ENCODE peak calls at places on chromosomes 1 and 21, in eight cellular contexts. B is hepatocyte, Q is esophagus squamous epithelium, Y is T-helper 1 cell, H is neural crest cell, D is NCI-H345, Z is T-helper 2 cell, R is C1 segment of cervical spinal cord. M is an unnamed sample.

GRCh38 chr1:95006681-95007080 is 66.1 kb downstream of the ALG14 start:
- DNase-seq in Y (no peak), R (no peak), Z (no peak), H (no peak), Q (no peak), D (no peak), B (no peak), M (no peak)

GRCh38 chr1:56922070-56922469 is 43.7 kb downstream of the C8B start:
- DNase-seq in D (no peak), B (no peak), R (no peak), Y (no peak), Q (no peak), H (no peak), Z (no peak), M (no peak)

GRCh38 chr1:202376247-202376646 is 27.7 kb downstream of the PPP1R12B start:
- DNase-seq in D (no peak), B (no peak), Y (no peak), R (no peak), Q (no peak), Z (no peak), H (no peak), M (no peak)

GRCh38 chr1:47986741-47987140 is 10.4 kb downstream of the TRABD2B start:
- DNase-seq in B (peak; percentile 47), Z (no peak), H (no peak), Q (no peak), D (no peak), Y (no peak), R (no peak), M (no peak)

GRCh38 chr1:40143891-40144575 is 17.2 kb upstream of the RLF start:
- DNase-seq in Q (no peak), D (peak; percentile 73), Y (no peak), Z (peak; percentile 28), B (peak; percentile 86), H (peak; percentile 60), R (peak; percentile 33), M (peak; percentile 36)

GRCh38 chr1:44489481-44489880 is 84.4 kb downstream of the RNF220 start:
- DNase-seq in R (no peak), B (no peak), D (no peak), Z (no peak), Y (no peak), Q (no peak), H (no peak), M (no peak)

GRCh38 chr1:96256391-96256790 is 465.2 kb upstream of the PTBP2 start:
- DNase-seq in D (no peak), Y (no peak), Q (no peak), H (no peak), R (no peak), B (no peak), Z (no peak), M (no peak)

GRCh38 chr1:92934395-92935378 is 26.6 kb downstream of the DIPK1A start:
- DNase-seq in H (no peak), R (no peak), B (no peak), Q (no peak), D (peak; percentile 87), Y (no peak), Z (no peak), M (no peak)

GRCh38 chr1:84442256-84442655 is 36.8 kb upstream of the RPF1 start:
- DNase-seq in Z (no peak), D (peak; percentile 9), Q (no peak), H (no peak), R (no peak), Y (no peak), B (peak; percentile 57), M (no peak)

GRCh38 chr1:247390996-247391395 is 25.0 kb upstream of the NLRP3 start:
- DNase-seq in H (no peak), Y (no peak), R (no peak), Z (no peak), D (no peak), Q (no peak), B (no peak), M (no peak)

GRCh38 chr1:94094466-94095111 is 26.4 kb downstream of the ABCA4 start:
- DNase-seq in D (no peak), Q (no peak), B (peak; percentile 47), Z (no peak), H (no peak), R (peak; percentile 18), Y (no peak), M (peak; percentile 31)

GRCh38 chr21:32562426-32562825 is 22.9 kb downstream of the TCP10L start:
- DNase-seq in Z (no peak), Q (no peak), Y (no peak), B (peak; percentile 55), H (no peak), D (no peak), R (no peak), M (peak; percentile 19)

GRCh38 chr1:50950396-50950795 is 9.7 kb downstream of the FAF1 start:
- DNase-seq in R (no peak), B (peak; percentile 18), Y (no peak), Q (no peak), Z (no peak), H (no peak), D (no peak), M (no peak)

GRCh38 chr1:84159533-84160240 is 15.6 kb downstream of the PRKACB start:
- DNase-seq in B (no peak), Q (no peak), Y (no peak), R (no peak), D (no peak), H (no peak), Z (no peak), M (no peak)

GRCh38 chr1:162541619-162542141 is 19.8 kb upstream of the UAP1 start:
- DNase-seq in Y (no peak), Q (no peak), Z (no peak), H (no peak), R (no peak), B (peak; percentile 52), D (no peak), M (peak; percentile 56)

GRCh38 chr1:203512830-203513578 is 19.1 kb downstream of the OPTC start:
- DNase-seq in Q (no peak), B (peak; percentile 88), R (no peak), Y (no peak), D (no peak), Z (no peak), H (no peak), M (peak; percentile 46)

GRCh38 chr1:33256335-33256700 is at the start of gene ZNF362:
- DNase-seq in D (peak; percentile 45), Z (peak; percentile 62), R (peak; percentile 59), H (peak; percentile 54), Y (peak; percentile 28), Q (no peak), B (peak; percentile 88), M (peak; percentile 75)

GRCh38 chr1:213759359-213760181 is 228.2 kb upstream of the PROX1 start:
- DNase-seq in Q (no peak), Z (no peak), B (peak; percentile 59), Y (no peak), H (no peak), R (no peak), D (peak; percentile 83), M (peak; percentile 25)

GRCh38 chr1:165793951-165794350 is 25.3 kb upstream of the TMCO1 start:
- DNase-seq in Y (no peak), D (no peak), H (no peak), Z (no peak), Q (no peak), R (no peak), B (no peak), M (no peak)

GRCh38 chr1:212482352-212483153 is 49.8 kb downstream of the NENF start:
- DNase-seq in H (no peak), D (no peak), R (no peak), B (peak; percentile 59), Q (no peak), Z (no peak), Y (no peak), M (no peak)

GRCh38 chr1:241828576-241828975 is 19.4 kb upstream of the EXO1 start:
- DNase-seq in Q (no peak), H (no peak), B (no peak), Z (no peak), D (peak; percentile 37), R (no peak), Y (no peak), M (no peak)

GRCh38 chr1:209769171-209769904 is 13.5 kb downstream of the TRAF3IP3 start:
- DNase-seq in H (no peak), B (peak; percentile 24), Y (peak; percentile 31), R (no peak), Z (peak; percentile 60), Q (peak; percentile 24), D (no peak), M (peak; percentile 65)

GRCh38 chr1:6024376-6024775 is 21.3 kb upstream of the KCNAB2 start:
- DNase-seq in Z (no peak), R (no peak), Y (no peak), Q (no peak), B (no peak), D (no peak), H (no peak), M (no peak)

GRCh38 chr1:213281610-213282316 is 230.7 kb downstream of the RPS6KC1 start:
- DNase-seq in Q (no peak), D (no peak), H (no peak), Z (no peak), Y (no peak), B (no peak), R (no peak), M (no peak)

GRCh38 chr21:32719085-32719484 is 8.7 kb downstream of the SYNJ1 start:
- DNase-seq in H (no peak), Z (no peak), R (no peak), Y (no peak), D (no peak), B (no peak), Q (no peak), M (no peak)

GRCh38 chr1:227541796-227542152 is 21.6 kb upstream of the ZNF678 start:
- DNase-seq in Z (no peak), R (no peak), Y (no peak), D (no peak), B (no peak), H (no peak), Q (no peak), M (no peak)

GRCh38 chr1:214551052-214551435 is 358 bp downstream of the PTPN14 start:
- DNase-seq in H (no peak), D (peak; percentile 28), B (peak; percentile 64), Q (no peak), R (no peak), Z (no peak), Y (no peak), M (peak; percentile 37)

GRCh38 chr1:156842618-156843300 is 16.2 kb downstream of the INSRR start:
- DNase-seq in R (no peak), B (no peak), H (no peak), Q (no peak), Z (no peak), Y (no peak), D (no peak), M (no peak)

GRCh38 chr1:215147024-215147423 is 64.5 kb downstream of the KCNK2 start:
- DNase-seq in Z (no peak), Q (no peak), B (no peak), R (no peak), Y (no peak), D (no peak), H (no peak), M (no peak)

GRCh38 chr1:248837045-248837793 is 805 bp upstream of the ZNF672 start:
- DNase-seq in Y (no peak), H (no peak), R (no peak), D (no peak), B (no peak), Z (no peak), Q (no peak), M (no peak)

GRCh38 chr1:22114083-22115012 is 28.5 kb downstream of the WNT4 start:
- DNase-seq in B (peak; percentile 67), Q (no peak), D (no peak), Y (no peak), Z (no peak), H (no peak), R (peak; percentile 36), M (no peak)

M was measured in left colon.